ENCODE peak calls at places on chromosomes 4 and X, in five cellular contexts. N is stomach, O is ovary, Z is ascending aorta, W is HAP-1. H is an unnamed sample.

GRCh38 chr4:151524610-151525009 is 115.6 kb downstream of the FHIP1A start:
- DNase-seq in N (no peak), O (no peak), Z (no peak), W (no peak), H (no peak)

GRCh38 chr4:6233943-6234342 is 33.6 kb upstream of the JAKMIP1 start:
- DNase-seq in N (peak; percentile 8), O (no peak), Z (peak; percentile 28), W (no peak), H (no peak)

GRCh38 chrX:149504915-149505651 is at the start of gene IDS:
- DNase-seq in N (peak; percentile 90), O (peak; percentile 86), Z (peak; percentile 92), W (peak; percentile 92), H (peak; percentile 80)

GRCh38 chr4:127012549-127012948 is 620.2 kb upstream of the INTU start:
- DNase-seq in N (no peak), O (no peak), Z (no peak), W (no peak), H (no peak)

GRCh38 chr4:55435136-55435535 is 39.4 kb downstream of the TMEM165 start:
- DNase-seq in N (no peak), O (no peak), Z (no peak), W (no peak), H (no peak)

GRCh38 chrX:44931441-44931973 is 58.5 kb downstream of the KDM6A start:
- DNase-seq in N (no peak), O (no peak), Z (no peak), W (no peak), H (no peak)

GRCh38 chr4:72205298-72205697 is 173.5 kb downstream of the NPFFR2 start:
- DNase-seq in N (no peak), O (no peak), Z (no peak), W (no peak), H (no peak)

GRCh38 chrX:72280210-72280882 is 3.3 kb upstream of the RPS4X start:
- DNase-seq in N (no peak), O (no peak), Z (no peak), W (no peak), H (no peak)

GRCh38 chrX:132614297-132614696 is 125.5 kb upstream of the MBNL3 start:
- DNase-seq in N (no peak), O (peak; percentile 14), Z (no peak), W (no peak), H (no peak)

GRCh38 chrX:39815621-39816020 is 282.1 kb downstream of the BCOR start:
- DNase-seq in N (no peak), O (no peak), Z (no peak), W (no peak), H (no peak)

GRCh38 chr4:11799182-11799581 is 370.5 kb upstream of the HS3ST1 start:
- DNase-seq in N (peak; percentile 27), O (no peak), Z (no peak), W (no peak), H (no peak)

GRCh38 chr4:139515531-139515958 is 40.5 kb downstream of the SETD7 start:
- DNase-seq in N (no peak), O (no peak), Z (no peak), W (no peak), H (no peak)

DNA sequence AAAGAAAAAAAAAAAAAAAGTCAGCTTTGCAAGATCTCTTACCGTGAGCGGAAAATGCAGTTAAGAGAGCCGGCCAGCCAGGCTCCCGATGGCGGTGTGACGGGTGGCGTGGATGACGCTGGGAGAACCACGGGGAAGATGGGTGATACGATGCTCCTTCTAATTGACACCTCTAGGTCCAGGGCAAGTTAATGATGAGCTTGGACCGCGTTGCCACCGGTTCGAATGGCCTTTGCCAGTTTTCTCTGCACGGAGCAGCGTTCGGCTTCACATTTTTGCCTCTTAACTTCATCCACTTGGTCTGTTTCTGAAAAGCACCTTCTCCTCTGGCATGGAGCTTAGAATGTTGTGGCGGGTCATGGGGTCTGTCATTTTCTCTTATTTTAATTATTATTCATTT is 33.2 kb downstream of the SHOX start:
- DNase-seq in N (no peak), O (no peak), Z (no peak), W (no peak), H (no peak)
- H3K9me3 ChIP-seq in N (peaks cover 4% of the 10 kb centered on the region), O (no peaks in the 10 kb centered on the region), Z (no peaks in the 10 kb centered on the region), W (peaks cover 2% of the 10 kb centered on the region), H (no peaks in the 10 kb centered on the region)

GRCh38 chr4:14317351-14317750 is 684.9 kb upstream of the CPEB2 start:
- DNase-seq in N (no peak), O (no peak), Z (no peak), W (no peak), H (no peak)
- H3K9me3 ChIP-seq in N (no peaks in the 10 kb centered on the region), O (no peaks in the 10 kb centered on the region), Z (no peaks in the 10 kb centered on the region), W (no peaks in the 10 kb centered on the region), H (no peaks in the 10 kb centered on the region)

GRCh38 chrX:63746715-63747114 is 38.3 kb downstream of the ARHGEF9 start:
- DNase-seq in N (no peak), O (no peak), Z (no peak), W (no peak), H (no peak)

GRCh38 chrX:63743596-63743995 is 41.4 kb downstream of the ARHGEF9 start:
- DNase-seq in N (no peak), O (no peak), Z (no peak), W (no peak), H (no peak)

GRCh38 chrX:63746278-63746677 is 38.7 kb downstream of the ARHGEF9 start:
- DNase-seq in N (no peak), O (no peak), Z (no peak), W (no peak), H (no peak)

GRCh38 chrX:63747331-63747730 is 37.7 kb downstream of the ARHGEF9 start:
- DNase-seq in N (no peak), O (no peak), Z (peak; percentile 67), W (no peak), H (no peak)

DNA sequence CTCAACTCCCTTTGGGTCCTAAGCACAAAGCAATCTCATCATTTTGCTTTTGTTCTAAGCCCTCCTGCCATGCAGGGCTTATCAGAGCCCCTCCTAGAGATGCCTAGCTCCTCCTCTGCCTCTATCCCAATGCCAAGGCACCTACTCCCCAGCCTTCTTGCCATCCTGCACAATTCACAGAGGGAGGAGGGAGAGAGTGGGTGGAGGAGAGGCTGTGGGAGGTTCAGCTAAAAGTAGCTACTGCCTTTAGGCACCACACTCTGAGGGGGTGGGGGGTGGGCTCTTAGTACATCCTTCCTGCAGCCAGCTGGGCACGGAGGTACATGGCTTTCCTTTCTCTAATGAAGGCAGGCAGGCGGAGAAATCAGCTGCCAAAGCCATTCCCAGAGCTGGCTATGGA is 40.2 kb downstream of the ARHGEF9 start:
- DNase-seq in N (no peak), O (no peak), Z (no peak), W (no peak), H (no peak)
- H3K9me3 ChIP-seq in N (no peaks in the 10 kb centered on the region), O (no peaks in the 10 kb centered on the region), Z (no peaks in the 10 kb centered on the region), W (no peaks in the 10 kb centered on the region), H (no peaks in the 10 kb centered on the region)

GRCh38 chr4:75412746-75413145 is 101.5 kb downstream of the RCHY1 start:
- DNase-seq in N (no peak), O (no peak), Z (no peak), W (no peak), H (no peak)
- H3K9me3 ChIP-seq in N (no peaks in the 10 kb centered on the region), O (no peaks in the 10 kb centered on the region), Z (no peaks in the 10 kb centered on the region), W (no peaks in the 10 kb centered on the region), H (no peaks in the 10 kb centered on the region)

GRCh38 chrX:69535661-69536060 is 31.5 kb downstream of the NALF2 start:
- DNase-seq in N (no peak), O (no peak), Z (no peak), W (no peak), H (no peak)
- H3K9me3 ChIP-seq in N (no peaks in the 10 kb centered on the region), O (no peaks in the 10 kb centered on the region), Z (no peaks in the 10 kb centered on the region), W (no peaks in the 10 kb centered on the region), H (no peaks in the 10 kb centered on the region)